ENCODE peak calls at places on chromosomes 12 and 14, in four cellular contexts. T is gastrocnemius medialis; V is CD4-positive, CD25-positive, alpha-beta regulatory T cell; B is endothelial cell of umbilical vein. H is an unnamed sample. For H3K9me3, the result is how much of the 10 kb centered on the place peaks cover.

GRCh38 chr14:105589161-105589925 is 63.0 kb downstream of the TMEM121 start:
- DNase-seq in B (no peak), V (no peak), T (no peak), H (no peak)

GRCh38 chr14:63438065-63438757 is 105.0 kb downstream of the PPP2R5E start:
- DNase-seq in T (peak), B (peak), V (peak), H (peak)

GRCh38 chr12:59322473-59322872 is 273.4 kb upstream of the SLC16A7 start:
- DNase-seq in V (no peak), T (no peak), B (no peak), H (no peak)

GRCh38 chr12:81668475-81668874 is 90.7 kb downstream of the PPFIA2 start:
- DNase-seq in T (no peak), V (no peak), B (no peak), H (no peak)

GRCh38 chr14:65703996-65704395 is 291.5 kb downstream of the FUT8 start:
- DNase-seq in V (no peak), T (no peak), B (no peak), H (no peak)

GRCh38 chr12:49675137-49675536 is 32.1 kb downstream of the FMNL3 start:
- DNase-seq in V (no peak), T (no peak), B (no peak), H (no peak)

GRCh38 chr14:85587152-85587697 is 57.3 kb downstream of the FLRT2 start:
- DNase-seq in B (no peak), T (no peak), V (no peak), H (no peak)

GRCh38 chr14:65356327-65356836 is 56.1 kb upstream of the FUT8 start:
- DNase-seq in T (no peak), B (peak), V (peak), H (peak)

GRCh38 chr14:104872469-104873341 is 7.6 kb downstream of the CEP170B start:
- DNase-seq in V (no peak), T (peak), B (no peak), H (no peak)

GRCh38 chr12:82359115-82359478 is 768 bp downstream of the METTL25 start:
- DNase-seq in V (no peak), T (peak), B (no peak), H (no peak)

GRCh38 chr14:29576997-29577396 is 350.6 kb downstream of the PRKD1 start:
- DNase-seq in V (no peak), T (no peak), B (no peak), H (no peak)

GRCh38 chr14:105473033-105473676 is 1.5 kb upstream of the CRIP2 start:
- DNase-seq in B (no peak), T (no peak), V (no peak), H (peak)

GRCh38 chr12:109804820-109805761 is 28.1 kb downstream of the TRPV4 start:
- DNase-seq in T (peak), B (peak), V (peak), H (peak)

GRCh38 chr14:67436006-67436866 is 24.3 kb upstream of the PLEK2 start:
- DNase-seq in T (peak), V (no peak), B (no peak), H (no peak)

GRCh38 chr12:57456145-57456700 is 1.1 kb downstream of the INHBE start:
- DNase-seq in V (peak), T (peak), B (peak), H (no peak)

GRCh38 chr12:56836800-56837663 is 73.9 kb downstream of the HSD17B6 start:
- DNase-seq in T (no peak), V (peak), B (no peak), H (no peak)

GRCh38 chr12:107684029-107684790 is 1.4 kb upstream of the PWP1 start:
- DNase-seq in V (peak), T (no peak), B (no peak), H (no peak)

GRCh38 chr14:24418492-24418873 is 11.0 kb downstream of the CBLN3 start:
- DNase-seq in B (peak), T (no peak), V (no peak), H (peak)

GRCh38 chr12:58443981-58444371 is 476.3 kb downstream of the LRIG3 start:
- DNase-seq in T (no peak), V (no peak), B (no peak), H (no peak)

GRCh38 chr12:68334136-68334535 is 2.0 kb upstream of the MDM1 start:
- DNase-seq in V (peak), T (peak), B (peak), H (no peak)

GRCh38 chr12:108825205-108825950 is 32.0 kb downstream of the SSH1 start:
- DNase-seq in V (peak), B (no peak), T (no peak), H (no peak)

GRCh38 chr12:34595749-34596733 is 573.7 kb downstream of the ALG10 start:
- DNase-seq in V (no peak), B (no peak), T (peak), H (peak)

GRCh38 chr12:34598352-34598827 is 576.1 kb downstream of the ALG10 start:
- DNase-seq in B (no peak), V (no peak), T (no peak), H (no peak)

GRCh38 chr12:34598851-34599529 is 576.7 kb downstream of the ALG10 start:
- DNase-seq in V (no peak), B (no peak), T (no peak), H (no peak)

GRCh38 chr12:34599530-34600513 is 577.5 kb downstream of the ALG10 start:
- DNase-seq in B (no peak), T (peak), V (no peak), H (no peak)

GRCh38 chr12:34597548-34598351 is 575.5 kb downstream of the ALG10 start:
- DNase-seq in T (peak), V (no peak), B (no peak), H (peak)
- H3K9me3 ChIP-seq in T (under half), V (under half), B (under half), H (half or more)

GRCh38 chr14:81350344-81351096 is 49.6 kb downstream of the STON2 start:
- DNase-seq in T (no peak), V (no peak), B (no peak), H (no peak)
- H3K27ac ChIP-seq in T (no peak), V (no peak), B (no peak), H (peak)

GRCh38 chr14:69400154-69400553 is 1.7 kb downstream of the SLC39A9 start:
- DNase-seq in B (no peak), V (no peak), T (no peak), H (no peak)
- H3K4me3 ChIP-seq in B (no peak), V (peak), T (peak), H (peak)

DNA sequence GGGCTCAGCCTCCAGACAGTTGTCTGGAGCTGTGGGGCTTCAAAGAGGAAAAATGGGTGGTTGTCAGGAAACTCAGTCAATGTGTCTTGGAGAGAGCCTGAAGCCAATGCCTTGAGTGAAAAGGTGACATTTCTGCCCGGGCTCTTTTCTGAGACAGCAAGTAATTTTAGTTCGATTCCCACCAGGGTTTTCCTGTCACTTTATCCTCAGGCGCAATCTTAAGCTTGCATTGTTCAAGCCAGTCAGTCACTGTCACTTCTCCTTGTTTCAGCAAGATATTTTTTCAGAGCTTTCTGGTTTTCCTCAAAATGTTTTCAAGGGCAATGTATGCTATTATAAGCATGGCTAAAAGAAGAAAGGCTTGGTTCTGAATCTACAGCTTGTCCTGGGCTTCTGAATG is 404.7 kb upstream of the SEL1L start:
- DNase-seq in B (no peak), V (no peak), T (no peak), H (no peak)
- H3K9me3 ChIP-seq in B (under half), V (under half), T (under half), H (under half)

DNA sequence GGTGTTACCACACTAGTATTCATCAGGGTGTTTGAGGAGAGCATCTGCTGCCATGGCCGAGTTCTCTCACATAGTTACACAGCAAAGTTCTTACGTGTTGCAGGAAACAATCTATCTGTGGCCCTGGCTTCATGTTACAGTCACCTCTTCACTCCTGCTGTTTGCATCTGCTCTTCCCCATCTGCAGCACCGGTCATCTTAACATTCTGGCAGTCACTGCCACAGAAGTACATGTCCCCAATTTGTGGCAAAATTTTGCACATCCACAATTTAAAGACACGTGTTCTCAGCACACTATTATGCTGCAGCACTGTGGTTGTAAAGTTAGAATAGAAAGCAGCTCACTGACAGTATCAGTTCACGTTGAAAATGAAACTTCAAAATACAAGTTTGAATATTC is 23.2 kb downstream of the MAPK1IP1L start:
- DNase-seq in B (no peak), T (no peak), V (peak), H (peak)
- H3K27ac ChIP-seq in B (no peak), T (no peak), V (peak), H (peak)

H was measured in breast epithelium.